ENCODE peak calls at places on chromosomes 11 and 22, in nine cellular contexts. N, T, C, G, X, B, I, P and L are unnamed samples.

GRCh38 chr11:101706541-101706940 is 122.7 kb upstream of the TRPC6 start:
- DNase-seq in N (no peak), T (no peak), C (no peak), G (no peak), X (no peak), B (no peak), I (no peak), P (no peak), L (no peak)

GRCh38 chr22:39598017-39598965 is 27.7 kb downstream of the CACNA1I start:
- DNase-seq in N (no peak), T (no peak), C (peak), G (no peak), X (peak), B (no peak), I (peak), P (peak), L (peak)

GRCh38 chr11:40133526-40133925 is 1325.9 kb downstream of the LRRC4C start:
- DNase-seq in N (no peak), T (no peak), C (no peak), G (no peak), X (no peak), B (no peak), I (no peak), P (no peak), L (no peak)

GRCh38 chr11:75793966-75794365 is 21.0 kb upstream of the UVRAG start:
- DNase-seq in N (no peak), T (no peak), C (no peak), G (no peak), X (no peak), B (no peak), I (no peak), P (no peak), L (no peak)

GRCh38 chr22:33389927-33390326 is 331.7 kb upstream of the SYN3 start:
- DNase-seq in N (no peak), T (no peak), C (no peak), G (no peak), X (no peak), B (peak), I (no peak), P (no peak), L (no peak)

GRCh38 chr22:19912236-19912999 is 29.2 kb upstream of the COMT start:
- DNase-seq in N (no peak), T (no peak), C (no peak), G (no peak), X (no peak), B (no peak), I (no peak), P (no peak), L (peak)

GRCh38 chr11:46712874-46713576 is 6.0 kb upstream of the F2 start:
- DNase-seq in N (no peak), T (no peak), C (no peak), G (no peak), X (no peak), B (no peak), I (no peak), P (no peak), L (no peak)

GRCh38 chr11:59189986-59190385 is 18.1 kb downstream of the DTX4 start:
- DNase-seq in N (no peak), T (no peak), C (no peak), G (no peak), X (no peak), B (no peak), I (no peak), P (no peak), L (no peak)

GRCh38 chr11:65575568-65576231 is at the start of gene EHBP1L1:
- DNase-seq in N (no peak), T (peak), C (peak), G (no peak), X (peak), B (peak), I (no peak), P (peak), L (peak)

GRCh38 chr22:26672060-26672471 is 14.7 kb downstream of the MIAT start:
- DNase-seq in N (no peak), T (no peak), C (no peak), G (no peak), X (no peak), B (no peak), I (no peak), P (peak), L (no peak)

GRCh38 chr11:83092488-83093384 is 21.0 kb upstream of the RAB30 start:
- DNase-seq in N (peak), T (no peak), C (no peak), G (no peak), X (no peak), B (peak), I (no peak), P (peak), L (peak)

GRCh38 chr22:48934446-48934845 is 893.2 kb downstream of the BRD1 start:
- DNase-seq in N (no peak), T (no peak), C (no peak), G (no peak), X (no peak), B (no peak), I (no peak), P (no peak), L (no peak)

GRCh38 chr11:40722179-40722795 is 737.2 kb downstream of the LRRC4C start:
- DNase-seq in N (peak), T (no peak), C (no peak), G (no peak), X (peak), B (peak), I (no peak), P (no peak), L (no peak)

GRCh38 chr22:48300877-48301276 is 1526.8 kb downstream of the BRD1 start:
- DNase-seq in N (no peak), T (no peak), C (no peak), G (no peak), X (no peak), B (peak), I (no peak), P (no peak), L (no peak)

GRCh38 chr22:34696557-34696956 is 369.4 kb upstream of the ISX start:
- DNase-seq in N (no peak), T (no peak), C (no peak), G (no peak), X (no peak), B (no peak), I (no peak), P (no peak), L (no peak)

GRCh38 chr11:62552465-62552782 is 5.8 kb upstream of the AHNAK start:
- DNase-seq in N (no peak), T (no peak), C (no peak), G (no peak), X (no peak), B (no peak), I (no peak), P (no peak), L (no peak)

GRCh38 chr11:85299247-85299646 is 327.9 kb downstream of the DLG2 start:
- DNase-seq in N (no peak), T (no peak), C (no peak), G (no peak), X (no peak), B (no peak), I (no peak), P (no peak), L (no peak)

GRCh38 chr11:777288-778255 is at the start of gene GATD1:
- DNase-seq in N (peak), T (peak), C (peak), G (peak), X (peak), B (peak), I (no peak), P (peak), L (peak)

GRCh38 chr11:95577716-95578460 is 211.7 kb downstream of the FAM76B start:
- DNase-seq in N (no peak), T (no peak), C (no peak), G (no peak), X (no peak), B (no peak), I (no peak), P (no peak), L (no peak)

GRCh38 chr11:14446701-14447169 is 52.9 kb downstream of the COPB1 start:
- DNase-seq in N (no peak), T (no peak), C (no peak), G (no peak), X (no peak), B (no peak), I (no peak), P (no peak), L (no peak)

GRCh38 chr22:20582520-20583361 is 75.3 kb downstream of the MED15 start:
- DNase-seq in N (no peak), T (no peak), C (no peak), G (no peak), X (no peak), B (no peak), I (no peak), P (no peak), L (no peak)

GRCh38 chr11:1628506-1629325 is 859 bp upstream of the KRTAP5-5 start:
- DNase-seq in N (peak), T (no peak), C (peak), G (no peak), X (peak), B (peak), I (peak), P (peak), L (peak)

GRCh38 chr11:86174101-86175046 is 70.2 kb upstream of the EED start:
- DNase-seq in N (peak), T (no peak), C (no peak), G (no peak), X (peak), B (peak), I (no peak), P (no peak), L (peak)

GRCh38 chr11:123841189-123841588 is 35.0 kb upstream of the OR6M1 start:
- DNase-seq in N (no peak), T (no peak), C (no peak), G (no peak), X (no peak), B (no peak), I (no peak), P (no peak), L (no peak)

GRCh38 chr22:44805663-44806062 is 53.3 kb downstream of the ARHGAP8 start:
- DNase-seq in N (no peak), T (no peak), C (no peak), G (no peak), X (no peak), B (no peak), I (no peak), P (no peak), L (no peak)

GRCh38 chr11:12728417-12728816 is 54.2 kb downstream of the TEAD1 start:
- DNase-seq in N (no peak), T (no peak), C (no peak), G (no peak), X (no peak), B (peak), I (no peak), P (no peak), L (no peak)

GRCh38 chr11:46896719-46897406 is 21.5 kb downstream of the LRP4 start:
- DNase-seq in N (peak), T (no peak), C (no peak), G (no peak), X (no peak), B (peak), I (no peak), P (no peak), L (no peak)

GRCh38 chr11:121535122-121535796 is 82.5 kb upstream of the SORL1-AS1 start:
- DNase-seq in N (no peak), T (no peak), C (no peak), G (no peak), X (no peak), B (no peak), I (no peak), P (no peak), L (no peak)

GRCh38 chr11:103274025-103274424 is 164.8 kb downstream of the DYNC2H1 start:
- DNase-seq in N (no peak), T (no peak), C (no peak), G (no peak), X (no peak), B (no peak), I (no peak), P (no peak), L (no peak)

GRCh38 chr22:26923498-26923897 is 266.1 kb downstream of the MIAT start:
- DNase-seq in N (no peak), T (no peak), C (no peak), G (no peak), X (no peak), B (no peak), I (no peak), P (no peak), L (no peak)

GRCh38 chr22:31630331-31631329 is 31.4 kb downstream of the PISD start:
- DNase-seq in N (peak), T (no peak), C (peak), G (peak), X (peak), B (peak), I (peak), P (peak), L (peak)

GRCh38 chr11:130801287-130802146 is 114.8 kb downstream of the SNX19 start:
- DNase-seq in N (no peak), T (no peak), C (no peak), G (no peak), X (no peak), B (no peak), I (no peak), P (no peak), L (no peak)

GRCh38 chr11:75475767-75476650 is 43.0 kb upstream of the KLHL35 start:
- DNase-seq in N (no peak), T (no peak), C (no peak), G (no peak), X (no peak), B (no peak), I (no peak), P (peak), L (peak)

GRCh38 chr22:40531951-40532900 is 104.3 kb downstream of the MRTFA start:
- DNase-seq in N (no peak), T (no peak), C (no peak), G (no peak), X (no peak), B (peak), I (no peak), P (no peak), L (no peak)

DNA sequence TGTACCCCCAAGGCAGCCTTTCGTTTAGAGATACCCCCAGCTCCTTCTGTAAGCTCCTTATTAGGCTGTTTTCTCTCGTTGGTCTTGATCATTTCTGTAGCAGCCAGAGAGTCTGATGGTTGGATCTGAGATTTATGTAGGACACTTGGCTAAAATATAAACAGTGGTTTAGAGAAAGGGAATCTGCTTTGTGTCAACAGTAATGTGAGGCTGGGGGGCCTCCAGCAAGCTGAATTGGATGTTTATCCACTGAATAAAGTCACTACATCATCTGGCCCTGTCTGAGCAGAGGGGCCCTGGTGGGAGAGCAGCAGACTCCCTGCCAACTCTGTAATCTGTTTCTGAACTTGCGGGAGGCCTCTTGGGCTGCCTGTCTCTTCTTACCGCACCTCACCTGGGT is 328.5 kb upstream of the PLET1 start:
- DNase-seq in N (no peak), T (no peak), C (no peak), G (no peak), X (no peak), B (no peak), I (no peak), P (no peak), L (no peak)
- H3K27ac ChIP-seq in N (no peak), T (no peak), C (no peak), G (no peak), X (no peak), B (no peak), I (no peak), P (peak), L (no peak)

GRCh38 chr22:28395920-28396447 is 283.7 kb downstream of the TTC28 start:
- DNase-seq in N (peak), T (no peak), C (no peak), G (no peak), X (no peak), B (no peak), I (no peak), P (no peak), L (no peak)
- TF ChIP-seq POLR2AphosphoS5 in N (no peak), T (no peak), C (peak), G (no peak), X (no peak), B (no peak), I (no peak), P (no peak), L (peak)

DNA sequence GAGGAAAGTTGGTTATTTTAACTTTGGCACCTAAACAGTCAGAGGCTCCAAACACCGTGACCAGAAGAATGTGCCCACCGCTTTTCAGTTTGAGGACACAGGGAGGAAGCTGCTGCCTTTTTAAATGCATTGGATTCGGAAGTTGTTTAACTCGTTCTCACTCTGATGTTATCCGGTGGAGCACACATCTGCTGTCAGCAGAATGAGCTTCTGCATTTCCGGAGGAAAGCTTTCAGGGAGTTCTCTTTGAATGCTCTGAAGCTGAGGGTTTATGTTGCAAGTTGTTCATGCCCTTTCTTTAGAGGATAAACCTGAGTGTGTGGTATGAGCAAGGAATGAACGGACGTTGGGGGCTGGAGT is 64.1 kb downstream of the PPFIBP2 start:
- DNase-seq in N (no peak), T (no peak), C (no peak), G (no peak), X (no peak), B (peak), I (no peak), P (no peak), L (no peak)
- TF ChIP-seq EP300 in N (no peak), T (no peak), C (no peak), G (no peak), X (no peak), B (no peak), I (no peak), P (no peak), L (no peak)

GRCh38 chr11:93287434-93287833 is 43.1 kb upstream of the DEUP1 start:
- DNase-seq in N (no peak), T (no peak), C (no peak), G (no peak), X (no peak), B (no peak), I (no peak), P (no peak), L (no peak)
- H3K27ac ChIP-seq in N (no peak), T (no peak), C (no peak), G (no peak), X (no peak), B (no peak), I (no peak), P (no peak), L (no peak)

DNA sequence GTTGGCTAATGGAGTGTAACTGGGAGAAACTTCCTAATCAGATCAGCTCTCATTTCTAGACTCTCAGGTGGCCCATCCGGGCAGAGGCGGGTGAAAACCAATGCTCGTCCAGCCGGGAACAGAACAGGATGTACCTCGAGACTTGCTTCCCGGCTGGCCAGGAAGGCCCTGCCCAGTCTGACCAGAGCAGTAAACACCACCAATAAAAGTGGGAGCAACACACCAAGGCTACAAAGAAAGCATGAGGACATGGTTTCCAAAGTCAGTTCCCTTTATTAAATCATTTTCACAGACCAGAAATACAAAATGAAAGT is 940 bp upstream of the TNKS1BP1 start:
- DNase-seq in N (no peak), T (no peak), C (no peak), G (no peak), X (no peak), B (peak), I (no peak), P (peak), L (peak)
- TF ChIP-seq POLR2AphosphoS5 in N (no peak), T (no peak), C (peak), G (peak), X (no peak), B (no peak), I (no peak), P (peak), L (peak)

GRCh38 chr11:66619080-66619554 is 2.7 kb downstream of the RBM14 start:
- DNase-seq in N (no peak), T (no peak), C (no peak), G (no peak), X (no peak), B (no peak), I (no peak), P (no peak), L (no peak)
- TF ChIP-seq EP300 in N (no peak), T (no peak), C (no peak), G (no peak), X (no peak), B (no peak), I (no peak), P (no peak), L (no peak)

DNA sequence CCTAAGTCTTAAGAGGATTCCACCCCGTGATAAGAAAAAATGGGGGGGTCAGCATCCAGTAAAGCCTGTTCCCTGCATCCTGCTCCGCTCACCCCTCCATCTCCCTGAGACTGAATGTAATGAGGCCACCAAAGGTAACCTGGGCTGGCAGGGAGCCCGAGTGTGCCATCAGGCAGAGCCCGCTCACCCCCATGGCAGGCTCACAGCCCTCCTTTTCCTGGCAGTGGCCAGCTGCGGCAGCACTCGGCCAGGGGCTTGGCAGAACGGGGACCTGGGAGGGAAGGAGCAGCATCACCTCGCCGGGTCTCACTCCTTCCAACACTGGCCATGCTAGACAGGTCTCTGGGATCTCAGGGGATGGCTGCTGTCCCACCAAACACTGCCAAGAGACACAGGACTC is 64.4 kb downstream of the PRDM11 start:
- DNase-seq in N (no peak), T (no peak), C (peak), G (no peak), X (no peak), B (no peak), I (no peak), P (no peak), L (no peak)
- H3K27ac ChIP-seq in N (no peak), T (no peak), C (peak), G (no peak), X (no peak), B (no peak), I (no peak), P (peak), L (peak)

GRCh38 chr11:66971483-66971882 is 3.6 kb upstream of the C11orf86 start:
- DNase-seq in N (no peak), T (no peak), C (no peak), G (no peak), X (no peak), B (no peak), I (no peak), P (no peak), L (no peak)

GRCh38 chr11:66970371-66970807 is 4.7 kb upstream of the C11orf86 start:
- DNase-seq in N (no peak), T (no peak), C (no peak), G (no peak), X (no peak), B (no peak), I (no peak), P (no peak), L (no peak)

GRCh38 chr11:66969584-66970205 is 5.4 kb upstream of the C11orf86 start:
- DNase-seq in N (no peak), T (no peak), C (no peak), G (no peak), X (no peak), B (no peak), I (no peak), P (no peak), L (no peak)

GRCh38 chr11:66967670-66968425 is 7.3 kb upstream of the C11orf86 start:
- DNase-seq in N (no peak), T (no peak), C (no peak), G (no peak), X (peak), B (no peak), I (no peak), P (no peak), L (no peak)

GRCh38 chr11:66970808-66971442 is 4.2 kb upstream of the C11orf86 start:
- DNase-seq in N (peak), T (no peak), C (no peak), G (no peak), X (no peak), B (peak), I (no peak), P (peak), L (no peak)
- TF ChIP-seq POLR2AphosphoS5 in N (peak), T (no peak), C (peak), G (peak), X (no peak), B (peak), I (no peak), P (no peak), L (peak)